ENCODE peak calls at places on chromosomes 6 and 20, in seven cellular contexts. W, C, U, M, T, G and K are unnamed samples.

GRCh38 chr6:36798852-36799251 is 40.4 kb downstream of the CPNE5 start:
- DNase-seq in W (no peak), C (no peak), U (no peak), M (no peak), T (no peak), G (no peak), K (no peak)

GRCh38 chr20:18653736-18654447 is 66.0 kb downstream of the DTD1 start:
- DNase-seq in W (no peak), C (no peak), U (no peak), M (no peak), T (no peak), G (no peak), K (no peak)

GRCh38 chr20:62382306-62383198 is 4.4 kb upstream of the RPS21 start:
- DNase-seq in W (peak), C (peak), U (no peak), M (no peak), T (peak), G (peak), K (peak)

GRCh38 chr20:62602550-62602949 is 39.8 kb upstream of the SLCO4A1 start:
- DNase-seq in W (peak), C (no peak), U (no peak), M (no peak), T (no peak), G (no peak), K (no peak)

GRCh38 chr20:1657556-1658334 is at the start of gene SIRPG:
- DNase-seq in W (peak), C (no peak), U (no peak), M (no peak), T (no peak), G (no peak), K (no peak)

GRCh38 chr20:37567671-37568588 is 40.3 kb upstream of the BLCAP start:
- DNase-seq in W (no peak), C (peak), U (no peak), M (no peak), T (peak), G (no peak), K (no peak)

GRCh38 chr6:125584468-125584939 is 164.9 kb upstream of the HEY2 start:
- DNase-seq in W (peak), C (no peak), U (no peak), M (no peak), T (no peak), G (peak), K (peak)

GRCh38 chr6:44504321-44504761 is 116.8 kb downstream of the CDC5L start:
- DNase-seq in W (peak), C (no peak), U (no peak), M (no peak), T (no peak), G (no peak), K (peak)

GRCh38 chr6:30881987-30882763 is 2.1 kb upstream of the DDR1 start:
- DNase-seq in W (peak), C (peak), U (no peak), M (no peak), T (no peak), G (peak), K (no peak)

GRCh38 chr6:121858976-121859375 is 423.5 kb downstream of the GJA1 start:
- DNase-seq in W (no peak), C (no peak), U (no peak), M (no peak), T (no peak), G (no peak), K (no peak)

GRCh38 chr6:30556006-30556713 is at the start of gene GNL1:
- DNase-seq in W (peak), C (peak), U (peak), M (peak), T (peak), G (peak), K (peak)

GRCh38 chr6:87755697-87756671 is 54.0 kb upstream of the AKIRIN2 start:
- DNase-seq in W (peak), C (no peak), U (no peak), M (no peak), T (no peak), G (peak), K (no peak)

GRCh38 chr20:59564171-59564570 is 40.2 kb upstream of the PHACTR3 start:
- DNase-seq in W (no peak), C (no peak), U (no peak), M (no peak), T (no peak), G (no peak), K (no peak)

GRCh38 chr20:19004975-19005374 is 191.4 kb downstream of the SCP2D1 start:
- DNase-seq in W (no peak), C (no peak), U (no peak), M (no peak), T (no peak), G (no peak), K (no peak)

GRCh38 chr20:61864481-61864880 is 201.2 kb downstream of the TAF4 start:
- DNase-seq in W (no peak), C (no peak), U (no peak), M (no peak), T (no peak), G (no peak), K (no peak)

GRCh38 chr6:132715204-132715603 is 1.3 kb upstream of the VNN1 start:
- DNase-seq in W (peak), C (no peak), U (no peak), M (no peak), T (no peak), G (peak), K (peak)

GRCh38 chr6:10112871-10113584 is 301.8 kb downstream of the TFAP2A start:
- DNase-seq in W (no peak), C (no peak), U (no peak), M (no peak), T (no peak), G (no peak), K (no peak)

GRCh38 chr20:64266988-64267387 is 11.4 kb downstream of the PCMTD2 start:
- DNase-seq in W (no peak), C (no peak), U (no peak), M (no peak), T (no peak), G (no peak), K (no peak)

GRCh38 chr6:17851720-17852161 is 135.7 kb downstream of the KIF13A start:
- DNase-seq in W (no peak), C (no peak), U (no peak), M (no peak), T (no peak), G (peak), K (no peak)

GRCh38 chr20:48892849-48893352 is 28.6 kb upstream of the ARFGEF2 start:
- DNase-seq in W (no peak), C (no peak), U (no peak), M (no peak), T (peak), G (no peak), K (no peak)

GRCh38 chr20:18541741-18542140 is 25.5 kb upstream of the SMIM26 start:
- DNase-seq in W (peak), C (no peak), U (peak), M (no peak), T (no peak), G (no peak), K (peak)

GRCh38 chr6:44593539-44593944 is 206.0 kb downstream of the CDC5L start:
- DNase-seq in W (peak), C (peak), U (peak), M (peak), T (peak), G (peak), K (peak)

GRCh38 chr20:57560554-57561355 is at the start of gene PCK1:
- DNase-seq in W (peak), C (peak), U (no peak), M (peak), T (no peak), G (peak), K (peak)

GRCh38 chr6:163427498-163428254 is 13.2 kb downstream of the QKI start:
- DNase-seq in W (peak), C (no peak), U (no peak), M (no peak), T (peak), G (peak), K (peak)

GRCh38 chr6:144736763-144737162 is 451.6 kb downstream of the UTRN start:
- DNase-seq in W (no peak), C (no peak), U (no peak), M (no peak), T (no peak), G (no peak), K (no peak)

GRCh38 chr6:165987483-165988305 is 180.0 kb downstream of the TBXT start:
- DNase-seq in W (peak), C (peak), U (no peak), M (peak), T (no peak), G (peak), K (peak)

GRCh38 chr6:132132911-132133639 is 181.9 kb upstream of the CCN2 start:
- DNase-seq in W (peak), C (no peak), U (no peak), M (no peak), T (no peak), G (peak), K (peak)

GRCh38 chr6:111796310-111796918 is 76.8 kb downstream of the FYN start:
- DNase-seq in W (no peak), C (no peak), U (no peak), M (no peak), T (no peak), G (no peak), K (no peak)

GRCh38 chr6:141105481-141105880 is 1027.2 kb upstream of the GJE1 start:
- DNase-seq in W (peak), C (no peak), U (no peak), M (no peak), T (no peak), G (peak), K (peak)

GRCh38 chr20:37526238-37526838 is 1.3 kb downstream of the BLCAP start:
- DNase-seq in W (peak), C (peak), U (no peak), M (no peak), T (no peak), G (peak), K (peak)

GRCh38 chr20:17225891-17226409 is 890 bp upstream of the PCSK2 start:
- DNase-seq in W (peak), C (peak), U (no peak), M (no peak), T (no peak), G (no peak), K (no peak)

GRCh38 chr6:170101281-170102035 is 189.4 kb downstream of the DLL1 start:
- DNase-seq in W (no peak), C (peak), U (no peak), M (peak), T (no peak), G (no peak), K (no peak)

GRCh38 chr6:83183082-83183828 is 9.8 kb downstream of the PGM3 start:
- DNase-seq in W (peak), C (no peak), U (peak), M (peak), T (no peak), G (peak), K (peak)

GRCh38 chr6:37538107-37538506 is 38.4 kb upstream of the CCDC167 start:
- DNase-seq in W (peak), C (no peak), U (no peak), M (no peak), T (peak), G (no peak), K (no peak)